ENCODE peak calls at places on chromosomes 4 and X, in seven cellular contexts. F, J, E, A, W, Z and D are unnamed samples.
A peak's percentile ranks its signal among the peaks of the same experiment; 100 is the strongest.

GRCh38 chr4:125517831-125518230 is 203.1 kb downstream of the FAT4 start:
- DNase-seq in A (no peak), W (no peak), E (no peak), F (no peak), J (no peak), Z (no peak), D (no peak)

GRCh38 chr4:26466871-26467270 is 23.4 kb downstream of the CCKAR start:
- DNase-seq in J (no peak), A (no peak), F (no peak), Z (no peak), E (no peak), W (no peak), D (no peak)

GRCh38 chr4:140141196-140141845 is 12.7 kb downstream of the MAML3 start:
- DNase-seq in W (no peak), J (no peak), F (no peak), A (no peak), E (peak; percentile 34), Z (no peak), D (no peak)

GRCh38 chr4:115711575-115711974 is 598.2 kb upstream of the NDST4 start:
- DNase-seq in Z (no peak), W (no peak), A (no peak), F (no peak), J (no peak), E (no peak), D (no peak)

GRCh38 chr4:93852680-93853079 is 24.1 kb downstream of the ATOH1 start:
- DNase-seq in J (no peak), F (no peak), A (no peak), Z (no peak), W (no peak), E (no peak), D (no peak)

GRCh38 chr4:154590329-154591006 is at the start of gene FGA:
- DNase-seq in A (no peak), W (no peak), F (no peak), Z (no peak), E (no peak), J (no peak), D (no peak)

GRCh38 chrX:39750246-39750790 is 347.4 kb downstream of the BCOR start:
- DNase-seq in J (no peak), A (no peak), W (no peak), E (no peak), Z (no peak), F (no peak), D (no peak)

GRCh38 chr4:73911746-73912145 is 42.6 kb downstream of the CXCL1 start:
- DNase-seq in E (no peak), F (no peak), J (no peak), A (no peak), Z (no peak), W (no peak), D (no peak)

GRCh38 chr4:74754218-74754617 is 40.1 kb downstream of the BTC start:
- DNase-seq in Z (no peak), J (no peak), E (no peak), F (no peak), W (no peak), A (no peak), D (no peak)

GRCh38 chr4:89284828-89285227 is 22.8 kb downstream of the GPRIN3 start:
- DNase-seq in F (no peak), Z (no peak), E (no peak), J (no peak), A (no peak), W (no peak), D (no peak)

GRCh38 chr4:80173387-80173786 is 23.9 kb upstream of the PRDM8 start:
- DNase-seq in F (no peak), A (no peak), W (no peak), E (no peak), Z (peak; percentile 65), J (no peak), D (no peak)

GRCh38 chr4:24226018-24226417 is 336.2 kb upstream of the PPARGC1A start:
- DNase-seq in J (no peak), A (no peak), F (no peak), W (no peak), E (no peak), Z (no peak), D (no peak)

GRCh38 chr4:39469429-39470077 is 10.7 kb downstream of the LIAS start:
- DNase-seq in J (no peak), Z (peak; percentile 79), W (no peak), F (peak; percentile 36), E (no peak), A (no peak), D (peak; percentile 41)

GRCh38 chr4:152171556-152171955 is 364.3 kb downstream of the FBXW7 start:
- DNase-seq in W (no peak), A (no peak), F (no peak), E (no peak), Z (no peak), J (no peak), D (no peak)

GRCh38 chrX:48806088-48806487 is 4.2 kb downstream of the HDAC6 start:
- DNase-seq in W (no peak), A (no peak), E (no peak), F (no peak), Z (no peak), J (peak; percentile 14), D (no peak)

GRCh38 chr4:118155516-118155915 is 121.2 kb downstream of the NDST3 start:
- DNase-seq in A (no peak), J (no peak), W (no peak), E (no peak), F (no peak), Z (no peak), D (no peak)

GRCh38 chr4:177182156-177182555 is 127.5 kb upstream of the NEIL3 start:
- DNase-seq in A (no peak), Z (no peak), F (no peak), J (no peak), W (no peak), E (no peak), D (no peak)

GRCh38 chrX:149568701-149569296 is 18.5 kb downstream of the MAGEA9B start:
- DNase-seq in A (no peak), F (no peak), W (no peak), E (no peak), Z (no peak), J (no peak), D (no peak)

GRCh38 chr4:151553874-151554273 is 144.9 kb downstream of the FHIP1A start:
- DNase-seq in F (no peak), J (no peak), E (peak; percentile 37), W (no peak), Z (no peak), A (no peak), D (no peak)

GRCh38 chr4:174561556-174561955 is 39.3 kb upstream of the HPGD start:
- DNase-seq in J (no peak), F (no peak), W (no peak), Z (no peak), E (no peak), A (no peak), D (no peak)

GRCh38 chrX:86805241-86805640 is 657.0 kb downstream of the DACH2 start:
- DNase-seq in F (peak; percentile 7), E (no peak), J (no peak), A (no peak), W (no peak), Z (no peak), D (no peak)

GRCh38 chrX:86806786-86807185 is 658.5 kb downstream of the DACH2 start:
- DNase-seq in F (peak; percentile 21), E (no peak), W (no peak), A (no peak), Z (no peak), J (no peak), D (peak; percentile 4)
- TF ChIP-seq CTCF in F (no peak), E (no peak), W (no peak), A (peak; percentile 26), Z (peak; percentile 36), J (no peak), D (no peak)

DNA sequence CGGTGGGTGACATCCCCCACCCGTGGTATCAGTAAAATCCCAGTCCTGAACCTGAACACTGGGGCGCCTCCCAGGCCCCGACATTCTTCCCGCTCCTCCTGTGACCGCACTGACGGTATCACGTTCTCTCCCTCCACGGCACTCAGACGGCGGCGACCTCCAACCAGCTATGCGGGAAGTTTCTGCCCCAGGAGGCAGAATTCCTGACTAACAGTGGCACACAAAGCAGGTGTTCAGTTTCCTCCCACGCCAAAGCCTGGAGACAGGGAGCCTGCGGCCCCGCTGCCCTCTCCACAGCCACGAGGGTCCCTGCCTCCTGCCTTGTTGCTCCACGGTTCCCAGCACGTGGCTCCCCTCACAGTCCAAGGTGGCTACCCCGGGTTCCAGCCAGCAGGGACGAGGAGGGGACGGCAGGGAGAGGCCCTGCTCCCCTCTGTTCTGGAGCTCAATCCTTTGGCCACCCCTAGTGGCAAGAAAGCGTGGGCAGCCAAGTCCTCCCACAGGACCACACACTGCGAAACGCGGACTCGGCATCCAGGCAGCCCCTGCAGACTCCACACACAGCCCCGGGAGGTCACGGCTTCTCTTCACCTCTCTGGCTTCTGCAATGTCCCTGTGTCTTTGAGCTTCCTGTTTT is 15.2 kb downstream of the CTBP1 start:
- DNase-seq in J (peak; percentile 65), E (no peak), W (no peak), F (no peak), Z (no peak), A (peak; percentile 48), D (no peak)
- TF ChIP-seq CTCF in J (no peak), E (no peak), W (no peak), F (no peak), Z (peak; percentile 65), A (no peak), D (no peak)

GRCh38 chr4:129926936-129927335 is 831.0 kb downstream of the C4orf33 start:
- DNase-seq in F (no peak), E (no peak), A (no peak), W (no peak), Z (no peak), J (no peak), D (no peak)
- TF ChIP-seq CTCF in F (no peak), E (no peak), A (no peak), W (no peak), Z (no peak), J (no peak), D (no peak)

GRCh38 chr4:33722800-33723511 is 2521.4 kb downstream of the ARAP2 start:
- DNase-seq in A (no peak), F (no peak), Z (peak; percentile 22), J (no peak), W (no peak), E (no peak), D (no peak)
- TF ChIP-seq CTCF in A (no peak), F (no peak), Z (peak; percentile 35), J (no peak), W (no peak), E (no peak), D (no peak)

DNA sequence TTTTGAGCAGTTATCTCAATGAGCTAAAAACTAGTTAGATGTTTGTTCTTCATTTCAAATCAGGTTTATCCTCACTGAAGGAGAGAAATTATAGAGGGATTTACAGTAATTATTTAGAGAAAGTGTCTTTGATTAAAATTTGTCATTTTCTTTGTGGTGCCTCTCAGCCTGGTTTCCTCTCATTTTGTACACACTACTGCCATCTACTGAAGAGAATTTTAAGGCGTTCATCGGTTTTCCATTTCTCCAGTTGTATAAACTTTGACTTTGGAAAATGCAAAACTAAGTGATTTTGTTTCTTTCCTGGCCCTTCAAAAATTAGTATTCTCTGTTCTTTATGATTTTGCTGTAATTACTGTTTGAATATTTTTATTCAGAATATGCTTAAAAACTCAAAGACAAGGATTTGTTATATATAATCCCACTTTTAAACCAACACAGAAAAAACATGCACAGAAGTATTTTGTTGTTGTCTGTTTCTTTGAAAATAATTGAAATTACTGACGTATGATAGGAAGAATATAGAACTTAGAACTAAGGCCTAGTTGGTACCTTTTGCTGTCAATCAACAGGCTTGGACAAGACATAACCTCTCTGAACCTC is 34.4 kb upstream of the ANXA3 start:
- DNase-seq in E (no peak), Z (peak; percentile 27), A (no peak), J (no peak), W (no peak), F (no peak), D (no peak)
- TF ChIP-seq CTCF in E (peak; percentile 29), Z (peak; percentile 63), A (peak; percentile 63), J (peak; percentile 14), W (no peak), F (peak; percentile 19), D (peak; percentile 56)

GRCh38 chrX:130801901-130802300 is 101.1 kb downstream of the ENOX2 start:
- DNase-seq in J (no peak), F (no peak), Z (no peak), E (no peak), W (no peak), A (no peak), D (no peak)
- TF ChIP-seq CTCF in J (no peak), F (no peak), Z (no peak), E (no peak), W (no peak), A (no peak), D (no peak)